ENCODE peak calls at places on chromosomes 3 and 15, in seven cellular contexts. Z is A172; H is putamen; P is cardiac fibroblast; J is upper lobe of right lung; E is CD4-positive, alpha-beta memory T cell; B is fibroblast of the aortic adventitia. D is an unnamed sample.

GRCh38 chr15:77507911-77508310 is 87.2 kb downstream of the HMG20A start:
- DNase-seq in H (peak; percentile 92), Z (peak; percentile 55), E (no peak), J (no peak), B (peak; percentile 75), P (peak; percentile 83), D (no peak)

GRCh38 chr3:124620600-124621063 is 109.6 kb upstream of the UMPS start:
- DNase-seq in B (peak; percentile 25), H (no peak), Z (peak; percentile 75), P (peak; percentile 51), E (peak; percentile 14), J (no peak), D (peak; percentile 16)

GRCh38 chr3:148911173-148911572 is 46.1 kb downstream of the CPA3 start:
- DNase-seq in P (no peak), J (no peak), Z (peak; percentile 7), E (no peak), B (no peak), H (no peak), D (no peak)

GRCh38 chr15:77710171-77710570 is 77.5 kb upstream of the LINGO1 start:
- DNase-seq in H (no peak), P (no peak), E (no peak), Z (no peak), J (no peak), B (no peak), D (no peak)

GRCh38 chr3:14890470-14890869 is 56.9 kb upstream of the NR2C2 start:
- DNase-seq in B (no peak), J (no peak), H (no peak), P (no peak), Z (peak; percentile 85), E (no peak), D (no peak)

GRCh38 chr3:40639006-40639405 is 114.2 kb downstream of the ZNF621 start:
- DNase-seq in J (no peak), B (no peak), E (no peak), Z (no peak), P (no peak), H (no peak), D (no peak)

GRCh38 chr3:114539525-114539924 is 245.7 kb downstream of the TIGIT start:
- DNase-seq in E (no peak), Z (no peak), J (no peak), P (no peak), H (no peak), B (no peak), D (no peak)

GRCh38 chr3:8233938-8234337 is 267.7 kb upstream of the LMCD1 start:
- DNase-seq in H (no peak), J (no peak), P (no peak), E (no peak), B (no peak), Z (no peak), D (no peak)

GRCh38 chr15:101672298-101672697 is 20.1 kb upstream of the TM2D3 start:
- DNase-seq in P (peak; percentile 36), J (no peak), E (no peak), B (no peak), H (no peak), Z (no peak), D (no peak)

GRCh38 chr3:12170207-12170606 is 11.5 kb upstream of the TIMP4 start:
- DNase-seq in E (no peak), P (peak; percentile 60), B (peak; percentile 38), J (no peak), H (no peak), Z (no peak), D (no peak)

GRCh38 chr15:38610748-38611147 is 46.1 kb upstream of the RASGRP1 start:
- DNase-seq in B (no peak), J (no peak), P (no peak), Z (no peak), E (peak; percentile 38), H (no peak), D (peak; percentile 70)

GRCh38 chr15:68154923-68155559 is 50.1 kb downstream of the CALML4 start:
- DNase-seq in B (peak; percentile 84), Z (peak; percentile 36), E (peak; percentile 12), P (peak; percentile 86), J (no peak), H (peak; percentile 34), D (peak; percentile 19)

GRCh38 chr3:186589115-186589514 is 18.6 kb downstream of the DNAJB11 start:
- DNase-seq in E (no peak), J (no peak), B (peak; percentile 56), H (no peak), P (peak; percentile 63), Z (no peak), D (no peak)

GRCh38 chr3:183537295-183537730 is 18.2 kb downstream of the KLHL6 start:
- DNase-seq in P (peak; percentile 68), E (no peak), Z (peak; percentile 41), B (peak; percentile 22), J (peak; percentile 71), H (no peak), D (no peak)

GRCh38 chr15:71743861-71744382 is 66.4 kb upstream of the NR2E3 start:
- DNase-seq in P (peak; percentile 64), J (no peak), B (peak; percentile 65), Z (peak; percentile 43), H (peak; percentile 17), E (peak; percentile 38), D (peak; percentile 12)

GRCh38 chr15:65085990-65086679 is 9.6 kb downstream of the KBTBD13 start:
- DNase-seq in B (no peak), J (no peak), Z (peak; percentile 17), P (peak; percentile 23), H (no peak), E (no peak), D (no peak)

GRCh38 chr15:58410353-58410752 is 21.4 kb upstream of the LIPC start:
- DNase-seq in Z (peak; percentile 33), P (no peak), H (no peak), J (no peak), B (peak; percentile 39), E (peak; percentile 28), D (peak; percentile 44)

GRCh38 chr15:99151156-99151555 is 46.3 kb downstream of the SYNM start:
- DNase-seq in E (no peak), H (no peak), J (no peak), P (no peak), B (no peak), Z (no peak), D (no peak)